ENCODE peak calls at places on chromosomes 6 and 20, in five cellular contexts. U is SK-N-SH, I is GM12878, E is H1, X is GM12891. D is an unnamed sample.

GRCh38 chr6:166839006-166839405 is 117.3 kb downstream of the RNASET2 start:
- DNase-seq in U (no peak), I (no peak), E (no peak), X (no peak), D (no peak)

GRCh38 chr20:13904766-13905165 is 85.6 kb downstream of the SEL1L2 start:
- DNase-seq in U (no peak), I (no peak), E (no peak), X (no peak), D (no peak)

GRCh38 chr6:99013145-99013544 is 65.4 kb upstream of the FBXL4 start:
- DNase-seq in U (no peak), I (no peak), E (no peak), X (no peak), D (no peak)

GRCh38 chr6:133187657-133188453 is 53.3 kb upstream of the EYA4 start:
- DNase-seq in U (no peak), I (no peak), E (no peak), X (no peak), D (no peak)

GRCh38 chr6:7900621-7901020 is 10.0 kb downstream of the TXNDC5 start:
- DNase-seq in U (no peak), I (no peak), E (no peak), X (no peak), D (no peak)

GRCh38 chr20:38225240-38225899 is 35.2 kb downstream of the KIAA1755 start:
- DNase-seq in U (no peak), I (no peak), E (no peak), X (no peak), D (no peak)

GRCh38 chr6:44489912-44490604 is 102.6 kb downstream of the CDC5L start:
- DNase-seq in U (no peak), I (no peak), E (no peak), X (no peak), D (no peak)

GRCh38 chr6:77876300-77876699 is 223.5 kb downstream of the MEI4 start:
- DNase-seq in U (no peak), I (no peak), E (no peak), X (no peak), D (no peak)

GRCh38 chr6:153328194-153328593 is 197.1 kb upstream of the RGS17 start:
- DNase-seq in U (no peak), I (no peak), E (no peak), X (no peak), D (no peak)

GRCh38 chr6:86331889-86332288 is 605.4 kb upstream of the HTR1E start:
- DNase-seq in U (no peak), I (no peak), E (no peak), X (no peak), D (no peak)

GRCh38 chr6:159983641-159984080 is 14.8 kb downstream of the IGF2R start:
- DNase-seq in U (no peak), I (no peak), E (no peak), X (no peak), D (no peak)

GRCh38 chr6:131807644-131808459 is at the start of gene ENPP1:
- DNase-seq in U (peak; percentile 73), I (no peak), E (no peak), X (peak; percentile 24), D (peak; percentile 30)

GRCh38 chr20:41524980-41525613 is 93.1 kb downstream of the CHD6 start:
- DNase-seq in U (no peak), I (no peak), E (no peak), X (no peak), D (no peak)

GRCh38 chr6:144753023-144753705 is 468.0 kb downstream of the UTRN start:
- DNase-seq in U (no peak), I (peak; percentile 34), E (no peak), X (no peak), D (no peak)

GRCh38 chr6:111113731-111114438 is 26.6 kb downstream of the SLC16A10 start:
- DNase-seq in U (peak; percentile 47), I (no peak), E (no peak), X (no peak), D (no peak)

GRCh38 chr6:124798942-124799496 is 163.2 kb upstream of the RNF217 start:
- DNase-seq in U (no peak), I (no peak), E (no peak), X (no peak), D (no peak)

GRCh38 chr6:135540207-135540877 is 42.8 kb upstream of the AHI1 start:
- DNase-seq in U (no peak), I (no peak), E (no peak), X (no peak), D (no peak)

DNA sequence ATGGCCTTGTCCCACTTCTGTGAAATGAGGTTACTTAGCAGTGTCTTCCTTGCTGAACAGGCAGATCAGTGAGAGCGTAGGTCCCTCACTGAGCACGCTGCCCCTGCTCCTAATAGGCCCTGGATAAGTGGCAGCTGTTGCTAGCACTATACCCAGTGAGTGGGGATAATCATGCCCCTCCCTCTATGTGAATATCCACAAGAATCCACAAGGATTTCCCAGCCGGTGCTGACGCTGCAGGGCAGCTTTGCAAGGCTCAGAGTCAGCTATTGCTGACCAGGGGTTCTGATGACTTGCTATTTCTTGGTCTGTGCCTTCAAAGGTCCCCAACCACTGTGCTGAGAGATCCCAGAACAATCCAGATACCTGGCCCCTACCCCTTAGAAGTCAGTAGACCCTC is 86.7 kb upstream of the MRPS10 start:
- DNase-seq in U (no peak), I (no peak), E (no peak), X (no peak), D (no peak)
- TF ChIP-seq TAF1 in U (no peak), I (no peak), E (no peak), X (no peak), D (no peak)

GRCh38 chr20:11117808-11118528 is 444.2 kb upstream of the JAG1 start:
- DNase-seq in U (no peak), I (no peak), E (no peak), X (no peak), D (no peak)

GRCh38 chr20:11120451-11120850 is 446.7 kb upstream of the JAG1 start:
- DNase-seq in U (no peak), I (no peak), E (no peak), X (no peak), D (no peak)

GRCh38 chr20:11114382-11114781 is 440.6 kb upstream of the JAG1 start:
- DNase-seq in U (no peak), I (no peak), E (no peak), X (no peak), D (no peak)

DNA sequence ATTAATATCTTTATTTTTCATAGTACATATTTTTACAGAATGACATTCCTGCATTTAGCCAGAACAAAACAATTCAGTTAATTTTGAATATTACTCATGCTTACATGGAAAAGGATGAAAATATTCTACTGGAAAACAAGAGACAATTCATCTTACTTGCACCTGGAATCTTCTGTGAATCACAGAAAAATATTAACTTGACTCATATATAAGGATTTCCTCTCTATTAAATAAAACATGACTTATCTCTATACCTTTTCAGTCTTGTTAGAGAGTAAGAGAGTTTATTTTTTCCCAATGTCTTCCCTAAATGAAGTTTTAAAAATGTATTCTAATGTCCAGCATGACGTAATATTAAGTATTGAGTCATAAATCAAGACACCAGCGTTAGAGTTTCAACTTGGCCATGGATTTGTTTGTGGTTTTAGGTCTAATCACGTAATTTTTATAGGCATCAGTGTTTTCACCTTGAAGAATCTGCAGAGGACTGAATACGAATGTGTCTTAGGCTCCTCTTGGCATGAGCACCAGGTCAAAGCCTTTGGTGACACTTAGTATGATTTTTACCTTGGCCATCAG is 445.1 kb upstream of the JAG1 start:
- DNase-seq in U (no peak), I (no peak), E (no peak), X (no peak), D (no peak)
- TF ChIP-seq TAF1 in U (no peak), I (no peak), E (no peak), X (no peak), D (no peak)

DNA sequence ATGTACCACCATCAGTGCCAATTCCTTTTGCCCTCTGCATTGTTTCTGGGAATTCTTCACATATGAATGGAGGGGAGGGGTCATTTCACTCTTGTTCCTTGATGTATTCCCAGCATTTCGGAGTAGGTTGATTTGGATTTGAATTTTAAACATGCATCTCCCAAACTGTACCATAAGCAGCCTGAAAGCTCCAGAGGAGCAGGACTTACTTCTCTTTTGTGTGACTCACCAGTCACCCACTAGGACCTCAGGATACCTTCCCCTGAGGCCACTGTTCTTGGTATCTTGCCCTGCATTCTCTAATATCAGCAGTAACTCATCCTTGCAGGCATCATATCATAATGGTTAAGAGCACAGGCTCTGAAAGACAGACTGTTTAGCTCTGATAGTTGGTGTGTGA is 723 bp downstream of the MRPL2 start:
- DNase-seq in U (no peak), I (no peak), E (no peak), X (no peak), D (no peak)
- TF ChIP-seq TAF1 in U (no peak), I (no peak), E (no peak), X (no peak), D (no peak)

GRCh38 chr6:3770023-3770422 is 18.5 kb upstream of the PXDC1 start:
- DNase-seq in U (no peak), I (no peak), E (no peak), X (no peak), D (no peak)
- TF ChIP-seq TAF1 in U (no peak), I (no peak), E (no peak), X (no peak), D (no peak)

GRCh38 chr6:40845588-40845987 is 193.4 kb downstream of the UNC5CL start:
- DNase-seq in U (no peak), I (no peak), E (peak; percentile 25), X (no peak), D (no peak)
- TF ChIP-seq TAF1 in U (no peak), I (no peak), E (no peak), X (no peak), D (no peak)

GRCh38 chr20:61933951-61934715 is 131.5 kb downstream of the TAF4 start:
- DNase-seq in U (no peak), I (no peak), E (peak; percentile 17), X (no peak), D (no peak)
- TF ChIP-seq TAF1 in U (no peak), I (no peak), E (no peak), X (no peak), D (no peak)

DNA sequence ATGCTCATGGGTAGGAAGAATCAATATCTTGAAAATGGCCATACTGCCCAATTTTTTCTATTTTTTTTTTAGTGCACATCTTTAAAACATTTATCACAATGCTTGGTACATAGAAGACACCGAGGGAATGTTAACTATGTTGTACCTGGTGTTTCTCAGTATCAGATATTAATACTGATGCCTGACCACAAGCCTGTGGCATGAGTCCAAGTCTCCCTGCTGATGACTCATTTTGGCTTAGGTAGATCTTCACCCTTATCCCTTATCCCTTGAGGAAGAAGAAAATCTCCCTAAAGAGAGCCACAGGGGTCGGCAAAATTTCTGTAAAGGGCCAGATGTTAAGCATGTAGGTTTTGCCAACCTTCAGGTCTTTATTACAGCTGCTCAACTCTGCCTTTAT is 14.5 kb downstream of the CD109 start:
- DNase-seq in U (no peak), I (no peak), E (no peak), X (no peak), D (no peak)
- TF ChIP-seq TAF1 in U (peak; percentile 11), I (no peak), E (no peak), X (no peak), D (no peak)

GRCh38 chr6:140736227-140736626 is 1361.8 kb upstream of the CITED2 start:
- DNase-seq in U (no peak), I (no peak), E (no peak), X (no peak), D (no peak)
- TF ChIP-seq TAF1 in U (no peak), I (no peak), E (no peak), X (no peak), D (no peak)

DNA sequence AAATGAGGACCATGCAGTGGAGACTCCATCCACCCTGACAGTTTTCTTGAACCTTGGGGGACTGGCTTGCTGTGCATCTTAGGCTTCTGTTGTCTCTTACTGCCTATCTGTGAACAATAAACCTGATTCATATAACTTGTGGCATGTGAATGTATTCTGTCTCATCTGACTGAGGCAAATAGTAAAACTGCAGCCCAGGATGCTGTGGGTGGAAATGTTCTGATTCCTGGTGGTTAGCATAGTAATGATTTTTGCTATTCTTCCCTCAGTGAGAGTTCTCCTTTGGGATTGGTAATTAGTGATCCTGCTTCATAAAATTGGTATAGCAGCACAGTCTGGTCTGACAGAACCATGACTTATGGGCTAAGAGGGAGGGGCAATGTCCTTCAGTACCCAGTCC is 147.2 kb downstream of the OR2B2 start:
- DNase-seq in U (no peak), I (no peak), E (no peak), X (no peak), D (no peak)
- TF ChIP-seq TAF1 in U (no peak), I (no peak), E (no peak), X (no peak), D (no peak)

D was measured in GM12892.